ENCODE peak calls at places on chromosome 15, in four cellular contexts. Z is CD4-positive, alpha-beta T cell; N is AG09309; K is colonic mucosa. U is an unnamed sample.
A peak's percentile ranks its signal among the peaks of the same experiment; 100 is the strongest.

GRCh38 chr15:60957111-60957510 is 272.0 kb downstream of the RORA start:
- DNase-seq in Z (no peak), K (no peak), N (no peak), U (no peak)

GRCh38 chr15:94924971-94925593 is 693.7 kb downstream of the MCTP2 start:
- DNase-seq in K (no peak), N (no peak), Z (no peak), U (no peak)

GRCh38 chr15:69357773-69358765 is 56.1 kb upstream of the KIF23 start:
- DNase-seq in N (no peak), Z (no peak), K (peak; percentile 15), U (no peak)

GRCh38 chr15:67690936-67691335 is 134.4 kb upstream of the SKOR1 start:
- DNase-seq in Z (no peak), K (no peak), N (peak; percentile 10), U (no peak)

GRCh38 chr15:36887214-36888017 is 212.9 kb downstream of the MEIS2 start:
- DNase-seq in Z (no peak), N (no peak), K (no peak), U (no peak)

GRCh38 chr15:80970658-80971057 is 19.0 kb downstream of the MESD start:
- DNase-seq in K (no peak), Z (no peak), N (no peak), U (no peak)

GRCh38 chr15:66907826-66908502 is 157.4 kb upstream of the SMAD3 start:
- DNase-seq in K (no peak), N (no peak), Z (no peak), U (peak; percentile 70)

GRCh38 chr15:40787344-40787841 is 17.6 kb downstream of the C15orf62 start:
- DNase-seq in K (peak; percentile 88), Z (no peak), N (peak; percentile 83), U (no peak)

GRCh38 chr15:38050529-38050928 is 116.1 kb downstream of the TMCO5A start:
- DNase-seq in K (no peak), Z (no peak), N (no peak), U (no peak)

GRCh38 chr15:90871716-90872480 is 3.5 kb downstream of the FURIN start:
- DNase-seq in K (peak; percentile 58), N (no peak), Z (no peak), U (no peak)

DNA sequence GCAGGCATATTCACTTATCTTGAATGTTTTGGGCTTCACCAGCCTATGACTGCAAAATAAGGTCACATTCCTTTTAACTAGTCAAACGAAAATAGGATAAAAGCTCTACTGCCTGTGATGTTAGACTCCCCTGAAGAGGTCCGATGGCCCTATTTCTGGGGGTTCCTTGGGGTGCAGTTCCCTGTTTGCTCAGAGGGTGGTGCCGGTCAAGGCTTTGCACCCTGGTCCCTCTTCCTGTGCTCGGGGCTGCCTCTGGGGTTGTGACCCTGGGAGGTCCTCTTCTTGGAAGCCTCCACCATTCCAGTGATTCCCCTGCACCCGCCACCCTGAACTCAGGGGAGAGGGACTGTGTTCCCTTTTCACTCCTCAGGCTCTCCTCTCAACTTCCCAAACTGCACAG is 86.7 kb upstream of the ANKRD34C start:
- DNase-seq in Z (no peak), N (no peak), K (no peak), U (no peak)
- TF ChIP-seq CTCF in Z (no peak), N (no peak), K (no peak), U (no peak)

DNA sequence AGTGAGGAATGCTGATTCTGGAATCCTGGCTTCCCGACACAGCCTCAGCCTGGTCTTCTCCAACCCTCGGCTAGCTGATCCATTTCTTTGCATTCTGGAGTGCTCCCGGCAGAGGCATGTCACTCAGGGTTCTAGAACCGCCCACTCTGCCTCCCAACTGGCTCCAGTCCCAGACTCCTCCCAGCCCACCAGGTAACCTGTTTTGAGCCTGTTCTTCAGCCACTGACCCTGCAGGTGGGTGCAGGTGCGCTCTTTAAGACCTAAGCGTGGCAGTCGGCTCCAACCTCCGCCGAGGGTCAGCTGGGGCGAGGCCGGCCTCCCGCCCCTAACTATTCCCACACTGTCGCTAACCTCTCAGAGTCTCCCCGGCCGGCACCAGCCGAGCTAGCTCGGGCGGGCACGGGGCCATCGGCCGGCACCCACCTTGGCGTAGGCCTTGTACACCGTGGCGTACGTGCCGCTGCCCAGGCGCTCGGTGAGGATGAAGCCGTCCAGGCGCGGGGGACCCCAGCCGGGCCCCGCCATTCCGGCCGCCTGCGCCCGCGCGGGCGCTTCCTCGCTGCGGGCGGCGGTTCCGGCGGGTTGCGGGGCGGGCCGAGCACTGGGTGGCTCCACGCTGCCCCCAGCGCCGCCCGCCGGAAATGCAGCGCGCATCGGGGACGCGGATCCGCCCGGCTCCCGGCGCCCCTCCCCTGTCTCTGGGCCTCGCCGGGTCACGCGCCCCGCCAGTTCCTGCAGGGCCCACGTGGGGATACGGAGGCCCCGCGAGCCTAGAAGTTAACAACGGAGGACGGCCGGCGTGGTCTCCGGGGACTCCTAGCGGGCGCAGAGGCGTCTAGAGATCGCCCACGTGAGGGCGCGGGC is at the start of gene ULK3:
- DNase-seq in N (no peak), K (peak; percentile 92), Z (peak; percentile 87), U (peak; percentile 91)
- TF ChIP-seq CTCF in N (peak; percentile 41), K (peak; percentile 50), Z (peak; percentile 56), U (peak; percentile 89)

GRCh38 chr15:39298563-39298962 is 282.3 kb upstream of the THBS1 start:
- DNase-seq in N (no peak), Z (no peak), K (no peak), U (no peak)

GRCh38 chr15:39299506-39300267 is 281.2 kb upstream of the THBS1 start:
- DNase-seq in Z (no peak), N (no peak), K (no peak), U (no peak)

GRCh38 chr15:39302936-39303335 is 277.9 kb upstream of the THBS1 start:
- DNase-seq in K (no peak), N (no peak), Z (no peak), U (no peak)

GRCh38 chr15:39301589-39301999 is 279.3 kb upstream of the THBS1 start:
- DNase-seq in K (no peak), Z (no peak), N (peak; percentile 95), U (no peak)

DNA sequence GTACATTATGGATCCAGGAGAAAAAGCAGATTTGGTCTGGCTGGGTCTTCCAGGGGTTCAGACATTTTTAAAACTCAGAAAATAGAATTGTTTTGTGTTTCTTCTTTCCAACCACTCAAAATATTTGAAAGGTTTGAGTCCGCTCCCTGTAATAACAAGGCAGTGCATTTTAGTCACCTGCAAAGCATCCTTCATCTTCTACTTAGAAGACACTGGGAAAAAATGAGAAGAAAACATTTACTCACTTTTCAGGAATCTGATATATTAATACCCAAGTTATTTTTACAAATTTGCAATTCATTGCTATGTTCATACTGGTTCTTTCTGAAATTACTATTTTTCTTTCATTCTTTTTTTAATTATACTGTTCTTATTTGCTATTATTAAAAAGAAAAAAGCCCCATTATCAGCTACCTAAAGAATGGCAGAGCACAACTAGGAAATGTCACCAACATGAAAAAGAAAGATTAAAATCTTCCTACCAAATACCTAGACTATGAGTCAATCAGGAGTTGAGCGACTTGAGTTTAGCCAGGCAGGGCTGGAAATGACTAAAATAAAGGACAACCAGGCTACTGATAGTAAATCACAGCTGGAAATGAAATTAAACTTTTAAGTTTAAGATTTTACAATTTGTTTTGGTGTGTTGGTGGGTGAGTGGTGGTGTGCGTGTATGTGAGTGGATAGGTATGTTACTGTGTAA is 280.3 kb upstream of the THBS1 start:
- DNase-seq in N (no peak), Z (no peak), K (no peak), U (no peak)
- TF ChIP-seq CTCF in N (no peak), Z (no peak), K (no peak), U (no peak)

GRCh38 chr15:74863239-74864056 is 9.7 kb downstream of the SCAMP2 start:
- DNase-seq in K (no peak), N (no peak), Z (no peak), U (no peak)
- TF ChIP-seq CTCF in K (no peak), N (no peak), Z (no peak), U (no peak)

GRCh38 chr15:72217216-72217615 is 13.8 kb downstream of the PKM start:
- DNase-seq in K (no peak), N (no peak), Z (no peak), U (no peak)

GRCh38 chr15:72227720-72228119 is 3.3 kb downstream of the PKM start:
- DNase-seq in N (no peak), K (no peak), Z (no peak), U (peak; percentile 78)

GRCh38 chr15:72227192-72227586 is 3.8 kb downstream of the PKM start:
- DNase-seq in K (peak; percentile 30), N (peak; percentile 73), Z (no peak), U (no peak)

GRCh38 chr15:72220678-72221077 is 10.3 kb downstream of the PKM start:
- DNase-seq in K (no peak), Z (no peak), N (no peak), U (no peak)

DNA sequence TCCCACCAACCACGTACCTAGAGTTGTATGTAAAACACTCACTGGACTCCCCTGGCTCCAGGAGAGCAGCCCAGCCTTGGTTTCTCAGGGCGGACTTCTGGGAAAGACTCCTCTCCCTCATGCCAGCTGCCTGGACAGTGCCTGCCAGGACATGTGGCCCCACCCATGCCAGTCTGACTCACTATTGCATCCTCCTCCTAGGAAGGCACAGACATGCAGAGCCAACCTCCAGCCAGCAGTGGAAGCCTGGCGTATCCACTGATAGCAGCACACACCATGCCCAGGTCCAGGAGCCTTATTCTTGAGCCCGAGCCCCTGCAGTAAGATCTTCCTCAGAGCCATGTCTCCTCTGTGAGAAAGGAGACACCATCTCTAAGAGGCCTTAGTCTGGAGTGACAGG is 8.6 kb downstream of the PKM start:
- DNase-seq in N (no peak), Z (no peak), K (no peak), U (peak; percentile 66)
- TF ChIP-seq CTCF in N (no peak), Z (no peak), K (no peak), U (no peak)

GRCh38 chr15:74775894-74776293 is 6.0 kb upstream of the CSK start:
- DNase-seq in N (no peak), Z (no peak), K (no peak), U (no peak)
- TF ChIP-seq CTCF in N (no peak), Z (no peak), K (no peak), U (no peak)

GRCh38 chr15:82021021-82021420 is 24.8 kb downstream of the MEX3B start:
- DNase-seq in K (no peak), Z (no peak), N (no peak), U (no peak)
- TF ChIP-seq CTCF in K (no peak), Z (no peak), N (no peak), U (no peak)

GRCh38 chr15:48664436-48664835 is 18.9 kb upstream of the FBN1 start:
- DNase-seq in Z (no peak), K (no peak), N (no peak), U (no peak)

GRCh38 chr15:48671381-48672022 is 26.0 kb upstream of the FBN1 start:
- DNase-seq in Z (no peak), K (no peak), N (peak; percentile 58), U (no peak)

GRCh38 chr15:48672206-48672605 is 26.7 kb upstream of the FBN1 start:
- DNase-seq in K (no peak), N (no peak), Z (no peak), U (no peak)

GRCh38 chr15:48667701-48668100 is 22.2 kb upstream of the FBN1 start:
- DNase-seq in K (no peak), N (no peak), Z (no peak), U (no peak)
- TF ChIP-seq CTCF in K (no peak), N (no peak), Z (no peak), U (no peak)

U was measured in CD14-positive monocyte.